ENCODE peak calls at places on chromosomes 7 and 10, in six cellular contexts. I is Caco-2, B is A549, D is IMR-90, W is endothelial cell, V is hepatocyte. M is an unnamed sample.

GRCh38 chr7:87060288-87060537 is 759 bp upstream of the ELAPOR2 start:
- DNase-seq in V (no peak), D (no peak), W (no peak), I (no peak), B (no peak), M (no peak)

GRCh38 chr7:121547341-121548092 is 151.4 kb upstream of the FAM3C start:
- DNase-seq in B (peak), D (peak), I (peak), V (peak), W (no peak), M (no peak)

GRCh38 chr7:41256186-41256945 is 446.5 kb downstream of the INHBA start:
- DNase-seq in I (peak), B (no peak), W (no peak), V (no peak), D (peak), M (no peak)

GRCh38 chr7:150971242-150972048 is 6.7 kb downstream of the KCNH2 start:
- DNase-seq in D (no peak), W (no peak), V (no peak), I (no peak), B (no peak), M (no peak)

GRCh38 chr10:122618461-122619165 is 58.1 kb downstream of the DMBT1 start:
- DNase-seq in I (no peak), D (no peak), W (no peak), V (no peak), B (no peak), M (no peak)

GRCh38 chr10:94133239-94133638 is 139.5 kb downstream of the PLCE1 start:
- DNase-seq in D (no peak), B (no peak), W (no peak), I (no peak), V (no peak), M (peak)

GRCh38 chr7:22295402-22296264 is 61.3 kb downstream of the RAPGEF5 start:
- DNase-seq in B (no peak), V (no peak), W (no peak), D (no peak), I (no peak), M (no peak)

GRCh38 chr7:31134246-31135188 is 82.4 kb downstream of the ADCYAP1R1 start:
- DNase-seq in V (peak), I (peak), B (peak), D (peak), W (peak), M (peak)

GRCh38 chr10:71309919-71310318 is 9.1 kb upstream of the SLC29A3 start:
- DNase-seq in D (no peak), W (no peak), B (no peak), I (no peak), V (no peak), M (no peak)

GRCh38 chr7:105664816-105665525 is 83.7 kb upstream of the EFCAB10 start:
- DNase-seq in I (no peak), D (peak), V (peak), W (no peak), B (peak), M (peak)

GRCh38 chr10:88288621-88289059 is 294.5 kb downstream of the RNLS start:
- DNase-seq in D (no peak), V (no peak), W (no peak), B (no peak), I (no peak), M (no peak)

GRCh38 chr7:47682874-47683273 is 101.0 kb upstream of the TNS3 start:
- DNase-seq in W (no peak), D (no peak), I (no peak), V (no peak), B (no peak), M (no peak)

GRCh38 chr7:102193806-102194205 is 92.9 kb upstream of the SH2B2 start:
- DNase-seq in V (peak), W (no peak), I (no peak), B (no peak), D (peak), M (no peak)

GRCh38 chr10:3537518-3537917 is 247.5 kb downstream of the KLF6 start:
- DNase-seq in I (no peak), W (no peak), V (no peak), D (no peak), B (no peak), M (no peak)

GRCh38 chr10:1660815-1661214 is 76.5 kb downstream of the ADARB2 start:
- DNase-seq in B (no peak), I (peak), W (no peak), V (no peak), D (no peak), M (no peak)

GRCh38 chr7:26195867-26196266 is 4.7 kb downstream of the HNRNPA2B1 start:
- DNase-seq in V (no peak), I (no peak), W (no peak), D (no peak), B (no peak), M (no peak)

GRCh38 chr10:125265579-125265955 is 105.2 kb upstream of the CTBP2 start:
- DNase-seq in B (no peak), D (no peak), W (no peak), I (no peak), V (no peak), M (no peak)

GRCh38 chr7:44281811-44282600 is 43.4 kb downstream of the CAMK2B start:
- DNase-seq in I (no peak), B (no peak), V (no peak), D (no peak), W (no peak), M (no peak)

GRCh38 chr7:92785923-92786322 is 50.5 kb downstream of the CDK6 start:
- DNase-seq in W (no peak), I (no peak), V (peak), B (no peak), D (peak), M (no peak)

GRCh38 chr7:28955723-28956607 is 2.2 kb downstream of the TRIL start:
- DNase-seq in B (peak), V (peak), D (peak), I (peak), W (peak), M (peak)

GRCh38 chr10:86693721-86694369 is 25.5 kb downstream of the LDB3 start:
- DNase-seq in W (peak), B (peak), I (peak), D (peak), V (peak), M (peak)

GRCh38 chr7:87944547-87944946 is 10.5 kb downstream of the ADAM22 start:
- DNase-seq in B (no peak), D (no peak), I (no peak), V (no peak), W (no peak), M (no peak)

GRCh38 chr10:102461187-102462054 is 10.1 kb upstream of the C10orf95 start:
- DNase-seq in B (peak), I (peak), V (peak), W (peak), D (peak), M (peak)

GRCh38 chr7:116679495-116679894 is 7.5 kb downstream of the MET start:
- DNase-seq in B (no peak), D (no peak), I (no peak), W (no peak), V (no peak), M (no peak)

DNA sequence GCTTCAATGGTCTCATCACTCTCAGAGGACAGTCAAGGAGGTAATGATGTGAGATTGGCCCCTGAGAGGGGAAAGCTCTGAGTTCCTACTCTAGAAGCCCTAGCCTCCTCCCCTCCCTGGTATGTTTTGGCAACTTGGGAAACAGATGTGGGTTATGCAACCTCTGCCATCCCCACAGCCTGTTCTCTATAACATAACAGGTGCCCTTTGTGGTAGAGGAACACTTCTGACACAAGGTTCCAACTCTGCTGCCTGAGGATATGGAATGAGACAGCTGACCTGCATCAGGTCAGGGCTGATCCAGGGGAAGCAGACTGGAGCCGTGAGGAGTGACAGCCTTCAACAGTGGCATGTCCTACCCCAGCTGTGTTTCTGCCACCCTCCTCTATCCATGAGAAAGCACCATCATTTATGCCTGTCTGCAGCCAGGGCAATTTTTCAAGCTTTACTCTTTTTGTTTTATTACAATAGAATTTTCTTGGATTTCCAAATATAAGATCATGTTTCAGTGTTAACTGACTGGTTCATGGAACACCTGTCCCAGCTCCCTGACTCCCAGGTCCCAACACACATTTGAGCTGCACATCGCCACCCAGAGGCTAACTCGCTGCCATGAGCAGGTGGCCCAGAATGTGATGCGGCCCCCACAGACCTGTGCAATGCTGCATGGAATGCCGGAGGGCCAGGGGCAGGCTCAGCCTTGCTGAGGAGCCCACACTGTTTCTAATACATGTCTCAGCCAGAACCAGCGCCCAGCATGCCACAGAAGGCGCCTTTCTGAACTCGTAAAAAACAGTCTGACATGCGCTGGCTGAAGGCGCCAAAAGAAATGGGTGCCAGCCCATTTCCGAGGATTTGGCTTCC is 124.7 kb upstream of the CHST15 start:
- DNase-seq in D (no peak), W (no peak), V (no peak), B (no peak), I (peak), M (no peak)
- TF ChIP-seq CTCF in D (no peak), W (no peak), V (no peak), B (no peak), I (no peak), M (no peak)

DNA sequence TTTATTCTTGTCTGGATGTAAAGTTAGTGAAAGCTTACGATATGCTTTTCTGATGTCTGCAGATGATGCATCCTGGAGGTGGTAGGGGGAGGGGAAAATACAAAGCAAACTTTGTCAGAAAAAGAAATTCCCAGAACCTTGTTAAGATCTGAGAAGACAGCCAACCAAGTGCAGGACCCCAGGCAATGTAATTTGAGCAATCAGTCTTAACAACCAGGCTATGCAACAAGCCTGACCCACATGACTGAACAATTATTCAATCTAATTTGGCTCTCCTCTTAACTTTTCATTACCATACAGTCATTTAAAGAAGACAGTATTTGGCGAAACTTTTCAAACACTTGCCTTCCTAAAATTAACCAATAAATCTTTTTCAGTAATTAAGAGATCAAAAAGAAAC is 74.5 kb downstream of the DNAJC1 start:
- DNase-seq in B (no peak), I (no peak), D (peak), V (no peak), W (no peak), M (no peak)
- TF ChIP-seq CTCF in B (no peak), I (no peak), D (no peak), V (no peak), W (no peak), M (no peak)

GRCh38 chr7:76515999-76516443 is 5.7 kb downstream of the UPK3B start:
- DNase-seq in I (peak), D (peak), V (no peak), B (no peak), W (peak), M (no peak)
- TF ChIP-seq CTCF in I (peak), D (peak), V (no peak), B (peak), W (peak), M (no peak)

DNA sequence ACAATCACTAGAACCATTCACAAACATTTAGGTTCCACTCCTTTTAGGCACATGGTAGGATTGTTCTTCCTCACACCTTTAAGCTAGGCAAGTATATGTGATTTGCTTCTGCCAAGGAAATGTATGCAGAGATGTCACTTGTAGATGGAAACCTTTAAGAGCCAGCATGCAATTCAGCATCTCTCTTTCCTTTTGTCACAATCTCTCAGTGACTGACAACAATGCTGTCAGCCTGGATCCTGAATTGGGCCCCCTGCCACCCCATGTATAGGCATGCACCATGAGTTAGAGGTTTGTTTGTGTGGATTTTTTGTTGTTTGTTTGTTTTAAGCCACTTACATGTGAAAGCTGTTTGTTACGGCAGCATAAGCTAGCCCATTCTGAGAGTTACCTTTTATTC is 169.6 kb upstream of the PDE1C start:
- DNase-seq in V (no peak), D (no peak), I (no peak), B (no peak), W (no peak), M (no peak)
- TF ChIP-seq CTCF in V (no peak), D (no peak), I (no peak), B (no peak), W (no peak), M (no peak)

GRCh38 chr10:60141916-60142559 is 235.7 kb upstream of the CCDC6 start:
- DNase-seq in W (no peak), V (no peak), B (no peak), I (no peak), D (no peak), M (no peak)
- TF ChIP-seq CTCF in W (no peak), V (no peak), B (no peak), I (no peak), D (no peak), M (no peak)

GRCh38 chr10:15083674-15084501 is 4.7 kb downstream of the ACBD7 start:
- DNase-seq in I (no peak), V (no peak), D (no peak), B (no peak), W (no peak), M (peak)

GRCh38 chr10:15088428-15089261 is at the start of gene ACBD7:
- DNase-seq in W (peak), V (peak), D (peak), I (peak), B (peak), M (peak)

GRCh38 chr10:15084502-15084922 is 4.1 kb downstream of the ACBD7 start:
- DNase-seq in W (no peak), D (peak), I (peak), B (peak), V (peak), M (peak)
- TF ChIP-seq CTCF in W (no peak), D (no peak), I (no peak), B (no peak), V (no peak), M (no peak)

M was measured in Calu3.